ENCODE peak calls at places on chromosomes 6 and 20, in eight cellular contexts. One of them, this sample, is unnamed. For H3K9me3, the result is how much of the 10 kb centered on the place peaks cover.

GRCh38 chr6:133814797-133815196 is 74.1 kb upstream of the TCF21 start:
- DNase-seq in spleen: no peak
- DNase-seq in CD4-positive, alpha-beta T cell: no peak
- DNase-seq in SJCRH30: no peak
- DNase-seq in tibial artery: no peak
- DNase-seq in A673: peak
- DNase-seq in effector memory CD4-positive, alpha-beta T cell: no peak
- DNase-seq in ovary: no peak
- DNase-seq in this sample: no peak

GRCh38 chr6:119339941-119340456 is 9.6 kb downstream of the MAN1A1 start:
- DNase-seq in tibial artery: no peak
- DNase-seq in CD4-positive, alpha-beta T cell: no peak
- DNase-seq in SJCRH30: no peak
- DNase-seq in A673: no peak
- DNase-seq in ovary: no peak
- DNase-seq in effector memory CD4-positive, alpha-beta T cell: no peak
- DNase-seq in spleen: no peak
- DNase-seq in this sample: no peak

GRCh38 chr6:142902636-142903053 is 42.3 kb downstream of the HIVEP2 start:
- DNase-seq in spleen: peak
- DNase-seq in tibial artery: peak
- DNase-seq in effector memory CD4-positive, alpha-beta T cell: peak
- DNase-seq in A673: no peak
- DNase-seq in SJCRH30: peak
- DNase-seq in ovary: peak
- DNase-seq in CD4-positive, alpha-beta T cell: peak
- DNase-seq in this sample: peak

GRCh38 chr20:48839518-48839917 is 11.7 kb upstream of the PREX1 start:
- DNase-seq in CD4-positive, alpha-beta T cell: no peak
- DNase-seq in tibial artery: no peak
- DNase-seq in SJCRH30: no peak
- DNase-seq in A673: no peak
- DNase-seq in effector memory CD4-positive, alpha-beta T cell: no peak
- DNase-seq in ovary: no peak
- DNase-seq in spleen: no peak
- DNase-seq in this sample: no peak

GRCh38 chr20:3727333-3728035 is 5.0 kb upstream of the HSPA12B start:
- DNase-seq in A673: peak
- DNase-seq in spleen: peak
- DNase-seq in CD4-positive, alpha-beta T cell: no peak
- DNase-seq in tibial artery: no peak
- DNase-seq in ovary: peak
- DNase-seq in effector memory CD4-positive, alpha-beta T cell: no peak
- DNase-seq in SJCRH30: peak
- DNase-seq in this sample: no peak

GRCh38 chr20:46215913-46216707 is 92.2 kb downstream of the CDH22 start:
- DNase-seq in spleen: no peak
- DNase-seq in ovary: no peak
- DNase-seq in effector memory CD4-positive, alpha-beta T cell: no peak
- DNase-seq in CD4-positive, alpha-beta T cell: no peak
- DNase-seq in tibial artery: no peak
- DNase-seq in SJCRH30: peak
- DNase-seq in A673: peak
- DNase-seq in this sample: no peak

GRCh38 chr6:170200458-170200891 is 90.4 kb downstream of the DLL1 start:
- DNase-seq in SJCRH30: no peak
- DNase-seq in effector memory CD4-positive, alpha-beta T cell: no peak
- DNase-seq in tibial artery: no peak
- DNase-seq in CD4-positive, alpha-beta T cell: no peak
- DNase-seq in ovary: no peak
- DNase-seq in spleen: no peak
- DNase-seq in A673: no peak
- DNase-seq in this sample: no peak

GRCh38 chr6:150685860-150686259 is 86.2 kb downstream of the PLEKHG1 start:
- DNase-seq in spleen: peak
- DNase-seq in SJCRH30: peak
- DNase-seq in ovary: no peak
- DNase-seq in A673: peak
- DNase-seq in CD4-positive, alpha-beta T cell: peak
- DNase-seq in tibial artery: no peak
- DNase-seq in effector memory CD4-positive, alpha-beta T cell: peak
- DNase-seq in this sample: peak

GRCh38 chr20:41510847-41511453 is 107.2 kb downstream of the CHD6 start:
- DNase-seq in SJCRH30: no peak
- DNase-seq in spleen: no peak
- DNase-seq in CD4-positive, alpha-beta T cell: no peak
- DNase-seq in tibial artery: no peak
- DNase-seq in ovary: no peak
- DNase-seq in A673: no peak
- DNase-seq in effector memory CD4-positive, alpha-beta T cell: no peak
- DNase-seq in this sample: no peak

GRCh38 chr6:141685416-141685815 is 447.3 kb upstream of the GJE1 start:
- DNase-seq in effector memory CD4-positive, alpha-beta T cell: no peak
- DNase-seq in A673: no peak
- DNase-seq in spleen: no peak
- DNase-seq in tibial artery: no peak
- DNase-seq in CD4-positive, alpha-beta T cell: no peak
- DNase-seq in SJCRH30: no peak
- DNase-seq in ovary: no peak
- DNase-seq in this sample: no peak

GRCh38 chr6:159679091-159680077 is 13.7 kb downstream of the SOD2 start:
- DNase-seq in ovary: no peak
- DNase-seq in tibial artery: no peak
- DNase-seq in spleen: no peak
- DNase-seq in A673: no peak
- DNase-seq in effector memory CD4-positive, alpha-beta T cell: no peak
- DNase-seq in SJCRH30: no peak
- DNase-seq in CD4-positive, alpha-beta T cell: no peak
- DNase-seq in this sample: no peak

GRCh38 chr6:148526145-148526544 is 183.5 kb downstream of the SASH1 start:
- DNase-seq in ovary: no peak
- DNase-seq in SJCRH30: no peak
- DNase-seq in spleen: no peak
- DNase-seq in effector memory CD4-positive, alpha-beta T cell: no peak
- DNase-seq in tibial artery: no peak
- DNase-seq in A673: no peak
- DNase-seq in CD4-positive, alpha-beta T cell: no peak
- DNase-seq in this sample: no peak

GRCh38 chr20:63321148-63321831 is 28.3 kb downstream of the COL20A1 start:
- DNase-seq in tibial artery: peak
- DNase-seq in spleen: peak
- DNase-seq in A673: no peak
- DNase-seq in SJCRH30: no peak
- DNase-seq in ovary: peak
- DNase-seq in effector memory CD4-positive, alpha-beta T cell: no peak
- DNase-seq in CD4-positive, alpha-beta T cell: no peak
- DNase-seq in this sample: peak

GRCh38 chr6:41970436-41970846 is 28.8 kb upstream of the CCND3 start:
- DNase-seq in CD4-positive, alpha-beta T cell: no peak
- DNase-seq in A673: peak
- DNase-seq in effector memory CD4-positive, alpha-beta T cell: no peak
- DNase-seq in spleen: no peak
- DNase-seq in ovary: no peak
- DNase-seq in tibial artery: peak
- DNase-seq in SJCRH30: no peak
- DNase-seq in this sample: no peak

GRCh38 chr20:49813305-49813974 is 812 bp downstream of the SLC9A8 start:
- DNase-seq in ovary: no peak
- DNase-seq in spleen: no peak
- DNase-seq in effector memory CD4-positive, alpha-beta T cell: no peak
- DNase-seq in SJCRH30: no peak
- DNase-seq in A673: no peak
- DNase-seq in CD4-positive, alpha-beta T cell: no peak
- DNase-seq in tibial artery: no peak
- DNase-seq in this sample: no peak

GRCh38 chr20:976033-976432 is 26.1 kb downstream of the RSPO4 start:
- DNase-seq in A673: no peak
- DNase-seq in spleen: no peak
- DNase-seq in tibial artery: no peak
- DNase-seq in ovary: no peak
- DNase-seq in SJCRH30: no peak
- DNase-seq in effector memory CD4-positive, alpha-beta T cell: no peak
- DNase-seq in CD4-positive, alpha-beta T cell: no peak
- DNase-seq in this sample: no peak

GRCh38 chr6:145732788-145733187 is 2.5 kb downstream of the EPM2A start:
- DNase-seq in ovary: no peak
- DNase-seq in tibial artery: no peak
- DNase-seq in A673: peak
- DNase-seq in spleen: no peak
- DNase-seq in SJCRH30: no peak
- DNase-seq in effector memory CD4-positive, alpha-beta T cell: no peak
- DNase-seq in CD4-positive, alpha-beta T cell: no peak
- DNase-seq in this sample: no peak

GRCh38 chr6:46062312-46062711 is 46.7 kb upstream of the CLIC5 start:
- DNase-seq in tibial artery: no peak
- DNase-seq in effector memory CD4-positive, alpha-beta T cell: no peak
- DNase-seq in A673: no peak
- DNase-seq in SJCRH30: no peak
- DNase-seq in ovary: no peak
- DNase-seq in spleen: no peak
- DNase-seq in CD4-positive, alpha-beta T cell: no peak
- DNase-seq in this sample: no peak

GRCh38 chr6:14459315-14459714 is 341.7 kb downstream of the CD83 start:
- DNase-seq in tibial artery: no peak
- DNase-seq in effector memory CD4-positive, alpha-beta T cell: no peak
- DNase-seq in SJCRH30: no peak
- DNase-seq in spleen: no peak
- DNase-seq in ovary: no peak
- DNase-seq in CD4-positive, alpha-beta T cell: no peak
- DNase-seq in A673: no peak
- DNase-seq in this sample: no peak

GRCh38 chr6:37168809-37169457 is 1.0 kb upstream of the PIM1 start:
- DNase-seq in CD4-positive, alpha-beta T cell: peak
- DNase-seq in A673: no peak
- DNase-seq in tibial artery: no peak
- DNase-seq in spleen: no peak
- DNase-seq in effector memory CD4-positive, alpha-beta T cell: no peak
- DNase-seq in SJCRH30: no peak
- DNase-seq in ovary: no peak
- DNase-seq in this sample: no peak

GRCh38 chr20:4555188-4555893 is 166.4 kb upstream of the PRND start:
- DNase-seq in A673: no peak
- DNase-seq in SJCRH30: no peak
- DNase-seq in spleen: no peak
- DNase-seq in ovary: no peak
- DNase-seq in CD4-positive, alpha-beta T cell: no peak
- DNase-seq in effector memory CD4-positive, alpha-beta T cell: no peak
- DNase-seq in tibial artery: no peak
- DNase-seq in this sample: no peak

GRCh38 chr20:17992847-17993508 is 24.2 kb downstream of the MGME1 start:
- DNase-seq in A673: no peak
- DNase-seq in CD4-positive, alpha-beta T cell: no peak
- DNase-seq in SJCRH30: no peak
- DNase-seq in tibial artery: no peak
- DNase-seq in spleen: no peak
- DNase-seq in ovary: no peak
- DNase-seq in effector memory CD4-positive, alpha-beta T cell: no peak
- DNase-seq in this sample: no peak

GRCh38 chr20:21601799-21602198 is 87.9 kb upstream of the NKX2-2 start:
- DNase-seq in CD4-positive, alpha-beta T cell: no peak
- DNase-seq in A673: no peak
- DNase-seq in spleen: no peak
- DNase-seq in SJCRH30: no peak
- DNase-seq in tibial artery: no peak
- DNase-seq in effector memory CD4-positive, alpha-beta T cell: no peak
- DNase-seq in ovary: no peak
- DNase-seq in this sample: no peak
- H3K9me3 ChIP-seq in CD4-positive, alpha-beta T cell: under half
- H3K9me3 ChIP-seq in A673: under half
- H3K9me3 ChIP-seq in spleen: under half
- H3K9me3 ChIP-seq in SJCRH30: under half
- H3K9me3 ChIP-seq in tibial artery: under half
- H3K9me3 ChIP-seq in effector memory CD4-positive, alpha-beta T cell: under half
- H3K9me3 ChIP-seq in ovary: under half
- H3K9me3 ChIP-seq in this sample: under half

GRCh38 chr20:24291066-24291465 is 178.4 kb upstream of the SYNDIG1 start:
- DNase-seq in spleen: no peak
- DNase-seq in tibial artery: no peak
- DNase-seq in ovary: no peak
- DNase-seq in CD4-positive, alpha-beta T cell: no peak
- DNase-seq in A673: no peak
- DNase-seq in effector memory CD4-positive, alpha-beta T cell: no peak
- DNase-seq in SJCRH30: no peak
- DNase-seq in this sample: no peak

DNA sequence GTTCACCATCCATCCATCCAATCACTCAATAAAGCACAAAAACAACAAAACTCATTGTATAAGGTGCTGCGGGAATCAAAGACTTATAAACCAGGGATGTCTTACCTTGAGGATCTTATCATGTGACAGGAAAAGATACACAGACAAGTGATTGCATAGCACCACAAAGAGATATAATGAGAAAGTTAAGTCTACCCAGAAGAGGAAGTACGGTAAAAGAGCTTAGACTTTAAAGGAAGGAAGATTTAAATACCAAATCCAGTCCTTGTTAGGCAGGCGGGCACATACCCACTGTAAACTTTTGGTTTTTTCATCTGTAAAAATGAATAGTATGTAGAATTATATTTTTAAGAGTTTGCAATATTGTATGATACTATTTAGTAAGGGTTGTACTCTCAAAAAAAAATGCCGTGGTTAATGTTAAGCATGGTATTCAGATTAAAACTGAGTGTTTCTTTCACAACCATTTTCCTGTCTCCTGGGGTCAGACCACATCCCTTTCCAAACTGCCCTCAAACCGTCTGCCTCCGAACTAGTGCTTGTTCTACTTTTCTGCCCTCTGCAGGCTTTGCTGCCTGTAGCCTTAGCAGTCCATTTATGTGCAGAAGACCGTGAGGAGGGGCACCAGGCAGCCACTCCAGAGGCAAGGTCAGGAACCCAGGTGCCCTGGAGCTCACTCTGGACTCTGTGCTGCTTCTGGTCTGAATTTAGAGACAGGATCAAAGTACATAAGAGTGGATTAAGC is 179.5 kb upstream of the SYNDIG1 start:
- DNase-seq in SJCRH30: no peak
- DNase-seq in A673: no peak
- DNase-seq in tibial artery: no peak
- DNase-seq in ovary: no peak
- DNase-seq in CD4-positive, alpha-beta T cell: no peak
- DNase-seq in effector memory CD4-positive, alpha-beta T cell: no peak
- DNase-seq in spleen: no peak
- DNase-seq in this sample: no peak
- H3K9me3 ChIP-seq in SJCRH30: under half
- H3K9me3 ChIP-seq in A673: under half
- H3K9me3 ChIP-seq in tibial artery: under half
- H3K9me3 ChIP-seq in ovary: under half
- H3K9me3 ChIP-seq in CD4-positive, alpha-beta T cell: under half
- H3K9me3 ChIP-seq in effector memory CD4-positive, alpha-beta T cell: under half
- H3K9me3 ChIP-seq in spleen: under half
- H3K9me3 ChIP-seq in this sample: under half

GRCh38 chr6:9697263-9697931 is 717.5 kb downstream of the TFAP2A start:
- DNase-seq in CD4-positive, alpha-beta T cell: no peak
- DNase-seq in A673: no peak
- DNase-seq in SJCRH30: no peak
- DNase-seq in ovary: no peak
- DNase-seq in tibial artery: no peak
- DNase-seq in effector memory CD4-positive, alpha-beta T cell: no peak
- DNase-seq in spleen: no peak
- DNase-seq in this sample: no peak
- H3K9me3 ChIP-seq in CD4-positive, alpha-beta T cell: under half
- H3K9me3 ChIP-seq in A673: under half
- H3K9me3 ChIP-seq in SJCRH30: under half
- H3K9me3 ChIP-seq in ovary: under half
- H3K9me3 ChIP-seq in tibial artery: under half
- H3K9me3 ChIP-seq in effector memory CD4-positive, alpha-beta T cell: under half
- H3K9me3 ChIP-seq in spleen: under half
- H3K9me3 ChIP-seq in this sample: under half

GRCh38 chr20:35199696-35200095 is 26.8 kb upstream of the MMP24 start:
- DNase-seq in tibial artery: no peak
- DNase-seq in SJCRH30: no peak
- DNase-seq in spleen: no peak
- DNase-seq in effector memory CD4-positive, alpha-beta T cell: no peak
- DNase-seq in ovary: no peak
- DNase-seq in CD4-positive, alpha-beta T cell: no peak
- DNase-seq in A673: no peak
- DNase-seq in this sample: no peak
- H3K9me3 ChIP-seq in tibial artery: under half
- H3K9me3 ChIP-seq in SJCRH30: under half
- H3K9me3 ChIP-seq in spleen: under half
- H3K9me3 ChIP-seq in effector memory CD4-positive, alpha-beta T cell: under half
- H3K9me3 ChIP-seq in ovary: under half
- H3K9me3 ChIP-seq in CD4-positive, alpha-beta T cell: under half
- H3K9me3 ChIP-seq in A673: under half
- H3K9me3 ChIP-seq in this sample: under half

This sample was measured in T-helper 17 cell.